ENCODE peak calls at places on chromosome 1, in seven cellular contexts. One of them, this sample, is unnamed.
A peak's percentile ranks its signal among the peaks of the same experiment; 100 is the strongest.

GRCh38 chr1:227518876-227519275 is 44.5 kb upstream of the ZNF678 start:
- DNase-seq in stimulated activated CD8-positive, alpha-beta memory T cell treated with anti-CD3 and anti-CD28 coated beads, Interleukin-2, amount 100 ng/mL, for 48 hours: no peak
- DNase-seq in T follicular helper cell: no peak
- DNase-seq in upper lobe of right lung: no peak
- DNase-seq in stimulated activated CD4-positive, alpha-beta T cell treated with anti-CD3 and anti-CD28 coated beads, Interleukin-15, amount 100 ng/mL, for 24 hours: no peak
- DNase-seq in cardiac muscle cell: no peak
- DNase-seq in skeletal muscle cell: no peak
- DNase-seq in this sample: no peak

GRCh38 chr1:143748906-143749305 is 222.9 kb downstream of the FAM72C start:
- DNase-seq in stimulated activated CD8-positive, alpha-beta memory T cell treated with anti-CD3 and anti-CD28 coated beads, Interleukin-2, amount 100 ng/mL, for 48 hours: no peak
- DNase-seq in T follicular helper cell: no peak
- DNase-seq in upper lobe of right lung: no peak
- DNase-seq in stimulated activated CD4-positive, alpha-beta T cell treated with anti-CD3 and anti-CD28 coated beads, Interleukin-15, amount 100 ng/mL, for 24 hours: no peak
- DNase-seq in cardiac muscle cell: no peak
- DNase-seq in skeletal muscle cell: no peak
- DNase-seq in this sample: no peak

GRCh38 chr1:62325696-62326095 is 6.5 kb upstream of the KANK4 start:
- DNase-seq in stimulated activated CD8-positive, alpha-beta memory T cell treated with anti-CD3 and anti-CD28 coated beads, Interleukin-2, amount 100 ng/mL, for 48 hours: no peak
- DNase-seq in T follicular helper cell: no peak
- DNase-seq in upper lobe of right lung: no peak
- DNase-seq in stimulated activated CD4-positive, alpha-beta T cell treated with anti-CD3 and anti-CD28 coated beads, Interleukin-15, amount 100 ng/mL, for 24 hours: no peak
- DNase-seq in cardiac muscle cell: no peak
- DNase-seq in skeletal muscle cell: peak; percentile 70
- DNase-seq in this sample: peak; percentile 59

GRCh38 chr1:159817276-159818041 is 9.2 kb upstream of the SLAMF8 start:
- DNase-seq in stimulated activated CD8-positive, alpha-beta memory T cell treated with anti-CD3 and anti-CD28 coated beads, Interleukin-2, amount 100 ng/mL, for 48 hours: no peak
- DNase-seq in T follicular helper cell: no peak
- DNase-seq in upper lobe of right lung: no peak
- DNase-seq in stimulated activated CD4-positive, alpha-beta T cell treated with anti-CD3 and anti-CD28 coated beads, Interleukin-15, amount 100 ng/mL, for 24 hours: no peak
- DNase-seq in cardiac muscle cell: no peak
- DNase-seq in skeletal muscle cell: no peak
- DNase-seq in this sample: no peak

GRCh38 chr1:159239551-159240220 is 35.0 kb downstream of the ACKR1 start:
- DNase-seq in stimulated activated CD8-positive, alpha-beta memory T cell treated with anti-CD3 and anti-CD28 coated beads, Interleukin-2, amount 100 ng/mL, for 48 hours: no peak
- DNase-seq in T follicular helper cell: no peak
- DNase-seq in upper lobe of right lung: no peak
- DNase-seq in stimulated activated CD4-positive, alpha-beta T cell treated with anti-CD3 and anti-CD28 coated beads, Interleukin-15, amount 100 ng/mL, for 24 hours: no peak
- DNase-seq in cardiac muscle cell: no peak
- DNase-seq in skeletal muscle cell: no peak
- DNase-seq in this sample: no peak

GRCh38 chr1:30409476-30410152 is 313.8 kb downstream of the MATN1 start:
- DNase-seq in stimulated activated CD8-positive, alpha-beta memory T cell treated with anti-CD3 and anti-CD28 coated beads, Interleukin-2, amount 100 ng/mL, for 48 hours: no peak
- DNase-seq in T follicular helper cell: no peak
- DNase-seq in upper lobe of right lung: peak; percentile 22
- DNase-seq in stimulated activated CD4-positive, alpha-beta T cell treated with anti-CD3 and anti-CD28 coated beads, Interleukin-15, amount 100 ng/mL, for 24 hours: no peak
- DNase-seq in cardiac muscle cell: no peak
- DNase-seq in skeletal muscle cell: no peak
- DNase-seq in this sample: no peak

GRCh38 chr1:156911587-156912298 is 8.7 kb upstream of the LRRC71 start:
- DNase-seq in stimulated activated CD8-positive, alpha-beta memory T cell treated with anti-CD3 and anti-CD28 coated beads, Interleukin-2, amount 100 ng/mL, for 48 hours: no peak
- DNase-seq in T follicular helper cell: no peak
- DNase-seq in upper lobe of right lung: no peak
- DNase-seq in stimulated activated CD4-positive, alpha-beta T cell treated with anti-CD3 and anti-CD28 coated beads, Interleukin-15, amount 100 ng/mL, for 24 hours: no peak
- DNase-seq in cardiac muscle cell: no peak
- DNase-seq in skeletal muscle cell: no peak
- DNase-seq in this sample: no peak

GRCh38 chr1:165844933-165845332 is 17.5 kb downstream of the UCK2 start:
- DNase-seq in stimulated activated CD8-positive, alpha-beta memory T cell treated with anti-CD3 and anti-CD28 coated beads, Interleukin-2, amount 100 ng/mL, for 48 hours: no peak
- DNase-seq in T follicular helper cell: no peak
- DNase-seq in upper lobe of right lung: no peak
- DNase-seq in stimulated activated CD4-positive, alpha-beta T cell treated with anti-CD3 and anti-CD28 coated beads, Interleukin-15, amount 100 ng/mL, for 24 hours: no peak
- DNase-seq in cardiac muscle cell: no peak
- DNase-seq in skeletal muscle cell: no peak
- DNase-seq in this sample: no peak

GRCh38 chr1:184919892-184920291 is 54.4 kb downstream of the NIBAN1 start:
- DNase-seq in stimulated activated CD8-positive, alpha-beta memory T cell treated with anti-CD3 and anti-CD28 coated beads, Interleukin-2, amount 100 ng/mL, for 48 hours: no peak
- DNase-seq in T follicular helper cell: no peak
- DNase-seq in upper lobe of right lung: no peak
- DNase-seq in stimulated activated CD4-positive, alpha-beta T cell treated with anti-CD3 and anti-CD28 coated beads, Interleukin-15, amount 100 ng/mL, for 24 hours: no peak
- DNase-seq in cardiac muscle cell: no peak
- DNase-seq in skeletal muscle cell: no peak
- DNase-seq in this sample: no peak

GRCh38 chr1:177975588-177976495 is 6.0 kb upstream of the SEC16B start:
- DNase-seq in stimulated activated CD8-positive, alpha-beta memory T cell treated with anti-CD3 and anti-CD28 coated beads, Interleukin-2, amount 100 ng/mL, for 48 hours: no peak
- DNase-seq in T follicular helper cell: no peak
- DNase-seq in upper lobe of right lung: no peak
- DNase-seq in stimulated activated CD4-positive, alpha-beta T cell treated with anti-CD3 and anti-CD28 coated beads, Interleukin-15, amount 100 ng/mL, for 24 hours: no peak
- DNase-seq in cardiac muscle cell: no peak
- DNase-seq in skeletal muscle cell: no peak
- DNase-seq in this sample: peak; percentile 83